ENCODE peak calls at places on chromosomes 12 and 14, in six cellular contexts. H is fibroblast of lung, Z is heart right ventricle, A is fibroblast of the aortic adventitia, Y is esophagus squamous epithelium, B is ovary. J is an unnamed sample.

GRCh38 chr14:34104750-34105397 is 154.0 kb upstream of the EGLN3 start:
- DNase-seq in H (no peak), A (no peak), B (no peak), Z (no peak), Y (no peak), J (no peak)

GRCh38 chr12:30753233-30753632 is 1.5 kb downstream of the CAPRIN2 start:
- DNase-seq in Y (no peak), A (peak; percentile 52), Z (no peak), H (peak; percentile 56), B (no peak), J (peak; percentile 53)

GRCh38 chr12:42130670-42131402 is 13.8 kb downstream of the GXYLT1 start:
- DNase-seq in Y (no peak), Z (no peak), H (peak; percentile 84), B (peak; percentile 33), A (peak; percentile 56), J (peak; percentile 59)

GRCh38 chr12:108175310-108175709 is 46.2 kb downstream of the WSCD2 start:
- DNase-seq in Z (no peak), H (no peak), Y (no peak), A (no peak), B (no peak), J (no peak)

GRCh38 chr12:114165921-114166320 is 199.8 kb upstream of the RBM19 start:
- DNase-seq in B (no peak), H (no peak), Y (no peak), A (no peak), Z (no peak), J (no peak)

GRCh38 chr12:49187184-49187583 is 1.7 kb downstream of the TUBA1A start:
- DNase-seq in B (peak; percentile 31), Y (no peak), A (peak; percentile 73), H (peak; percentile 68), Z (peak; percentile 21), J (peak; percentile 70)

GRCh38 chr14:101507306-101508150 is 53.8 kb upstream of the DIO3 start:
- DNase-seq in H (no peak), Z (no peak), A (no peak), B (peak; percentile 7), Y (no peak), J (no peak)

GRCh38 chr14:23787436-23787835 is 151.3 kb downstream of the DHRS2 start:
- DNase-seq in Y (no peak), B (no peak), A (no peak), H (no peak), Z (no peak), J (no peak)

GRCh38 chr14:50310445-50310844 is 1.6 kb downstream of the L2HGDH start:
- DNase-seq in Y (no peak), H (no peak), A (no peak), B (no peak), Z (no peak), J (no peak)

GRCh38 chr12:6234906-6235305 is 34.7 kb downstream of the CD9 start:
- DNase-seq in A (no peak), Y (no peak), Z (no peak), B (no peak), H (no peak), J (no peak)

GRCh38 chr14:37622231-37622923 is 26.9 kb downstream of the TTC6 start:
- DNase-seq in H (peak; percentile 63), Y (no peak), A (peak; percentile 14), Z (no peak), B (no peak), J (peak; percentile 54)

GRCh38 chr12:130473266-130473665 is 135.6 kb downstream of the PIWIL1 start:
- DNase-seq in Y (no peak), A (no peak), H (no peak), Z (no peak), B (no peak), J (no peak)

GRCh38 chr12:81797100-81797499 is 38.0 kb upstream of the PPFIA2 start:
- DNase-seq in Z (no peak), Y (no peak), B (no peak), H (no peak), A (peak; percentile 9), J (peak; percentile 25)

GRCh38 chr12:75724913-75725312 is 213.5 kb upstream of the KRR1 start:
- DNase-seq in H (peak; percentile 87), A (peak; percentile 97), B (no peak), Z (no peak), Y (no peak), J (peak; percentile 90)

GRCh38 chr12:5000658-5001390 is 42.9 kb upstream of the KCNA5 start:
- DNase-seq in H (no peak), Z (no peak), B (no peak), Y (no peak), A (no peak), J (no peak)

GRCh38 chr12:52579468-52580450 is 6.1 kb upstream of the KRT74 start:
- DNase-seq in B (no peak), H (no peak), A (no peak), Z (no peak), Y (no peak), J (no peak)

GRCh38 chr12:3077572-3078081 is 448 bp downstream of the TSPAN9 start:
- DNase-seq in Z (peak; percentile 46), H (peak; percentile 36), Y (no peak), A (peak; percentile 69), B (peak; percentile 69), J (peak; percentile 32)

GRCh38 chr14:84643438-84643837 is 886.5 kb upstream of the FLRT2 start:
- DNase-seq in B (no peak), Z (no peak), A (no peak), H (no peak), Y (no peak), J (no peak)

GRCh38 chr12:1716215-1716862 is 25.5 kb downstream of the ADIPOR2 start:
- DNase-seq in Y (no peak), A (peak; percentile 38), Z (no peak), B (no peak), H (peak; percentile 11), J (no peak)

GRCh38 chr14:102507026-102507860 is 2.3 kb downstream of the ANKRD9 start:
- DNase-seq in H (no peak), Z (no peak), B (no peak), Y (no peak), A (no peak), J (no peak)

GRCh38 chr14:80404413-80404812 is 193.1 kb upstream of the DIO2 start:
- DNase-seq in B (no peak), Y (no peak), Z (no peak), H (no peak), A (no peak), J (no peak)

GRCh38 chr12:65966852-65967593 is 142.7 kb downstream of the HMGA2 start:
- DNase-seq in H (no peak), Z (no peak), B (no peak), Y (no peak), A (no peak), J (peak; percentile 13)

GRCh38 chr12:2691340-2692111 is 103.2 kb upstream of the FKBP4 start:
- DNase-seq in A (no peak), H (peak; percentile 6), Y (no peak), B (no peak), Z (no peak), J (no peak)

GRCh38 chr12:131829351-131829794 is 1.2 kb downstream of the MMP17 start:
- DNase-seq in A (peak; percentile 18), Y (no peak), Z (no peak), H (peak; percentile 18), B (peak; percentile 46), J (no peak)

GRCh38 chr12:131831021-131831571 is 2.9 kb downstream of the MMP17 start:
- DNase-seq in A (peak; percentile 13), H (peak; percentile 21), Z (no peak), Y (no peak), B (no peak), J (peak; percentile 10)

GRCh38 chr12:131830335-131831020 is 2.3 kb downstream of the MMP17 start:
- DNase-seq in Z (peak; percentile 86), A (peak; percentile 79), Y (no peak), B (peak; percentile 87), H (peak; percentile 81), J (peak; percentile 78)

GRCh38 chr12:131828671-131829350 is 618 bp downstream of the MMP17 start:
- DNase-seq in Y (no peak), H (no peak), B (no peak), A (no peak), Z (no peak), J (no peak)

DNA sequence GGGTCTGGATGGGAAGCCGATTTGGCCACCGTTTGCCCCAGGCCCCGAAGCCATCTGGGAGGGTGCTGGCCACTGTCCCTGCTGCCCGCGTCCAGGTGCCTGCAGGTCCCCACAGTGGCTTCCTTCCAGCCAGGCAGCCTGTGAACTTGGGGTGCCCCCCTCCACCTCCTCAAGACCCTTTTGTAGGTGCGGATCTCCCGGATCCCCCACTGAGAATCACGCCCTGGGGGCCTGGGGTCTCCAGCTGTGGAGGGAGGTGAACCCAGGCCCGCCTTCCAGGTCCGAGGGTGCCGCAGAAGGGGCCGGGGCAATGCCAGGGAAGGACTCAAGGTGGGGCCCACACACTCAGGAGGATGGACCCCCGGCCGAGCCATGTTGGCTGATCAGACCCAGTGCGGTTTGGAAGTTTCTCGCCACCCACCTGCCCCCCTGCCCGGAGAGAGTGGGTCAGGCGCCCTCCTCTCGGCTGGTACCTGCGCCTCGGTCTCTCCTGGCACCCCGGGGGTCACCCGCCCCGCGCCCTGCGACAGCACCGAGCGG is 1.7 kb downstream of the MMP17 start:
- DNase-seq in H (no peak), Y (no peak), Z (no peak), A (no peak), B (peak; percentile 48), J (no peak)
- H3K4me3 ChIP-seq in H (peak overlapping the region; percentile 59), Y (peak overlapping the region; percentile 55), Z (peak overlapping the region; percentile 58), A (peak overlapping the region; percentile 74), B (peak overlapping the region; percentile 38), J (peak overlapping the region; percentile 24)

GRCh38 chr12:27710592-27711311 is at the start of gene MRPS35:
- DNase-seq in Y (peak; percentile 38), Z (peak; percentile 92), A (peak; percentile 93), H (peak; percentile 94), B (peak; percentile 86), J (peak; percentile 94)
- TF ChIP-seq CTCF in Y (no peak), Z (no peak), A (no peak), H (no peak), B (no peak), J (no peak)

GRCh38 chr12:12725956-12726542 is 8.9 kb downstream of the CDKN1B start:
- DNase-seq in H (no peak), Y (no peak), A (no peak), B (no peak), Z (no peak), J (no peak)
- H3K4me3 ChIP-seq in H (peak overlapping the region; percentile 49), Y (peak overlapping the region; percentile 89), A (peak overlapping the region; percentile 87), B (peak overlapping the region; percentile 77), Z (peak overlapping the region; percentile 76), J (peak overlapping the region; percentile 88)

DNA sequence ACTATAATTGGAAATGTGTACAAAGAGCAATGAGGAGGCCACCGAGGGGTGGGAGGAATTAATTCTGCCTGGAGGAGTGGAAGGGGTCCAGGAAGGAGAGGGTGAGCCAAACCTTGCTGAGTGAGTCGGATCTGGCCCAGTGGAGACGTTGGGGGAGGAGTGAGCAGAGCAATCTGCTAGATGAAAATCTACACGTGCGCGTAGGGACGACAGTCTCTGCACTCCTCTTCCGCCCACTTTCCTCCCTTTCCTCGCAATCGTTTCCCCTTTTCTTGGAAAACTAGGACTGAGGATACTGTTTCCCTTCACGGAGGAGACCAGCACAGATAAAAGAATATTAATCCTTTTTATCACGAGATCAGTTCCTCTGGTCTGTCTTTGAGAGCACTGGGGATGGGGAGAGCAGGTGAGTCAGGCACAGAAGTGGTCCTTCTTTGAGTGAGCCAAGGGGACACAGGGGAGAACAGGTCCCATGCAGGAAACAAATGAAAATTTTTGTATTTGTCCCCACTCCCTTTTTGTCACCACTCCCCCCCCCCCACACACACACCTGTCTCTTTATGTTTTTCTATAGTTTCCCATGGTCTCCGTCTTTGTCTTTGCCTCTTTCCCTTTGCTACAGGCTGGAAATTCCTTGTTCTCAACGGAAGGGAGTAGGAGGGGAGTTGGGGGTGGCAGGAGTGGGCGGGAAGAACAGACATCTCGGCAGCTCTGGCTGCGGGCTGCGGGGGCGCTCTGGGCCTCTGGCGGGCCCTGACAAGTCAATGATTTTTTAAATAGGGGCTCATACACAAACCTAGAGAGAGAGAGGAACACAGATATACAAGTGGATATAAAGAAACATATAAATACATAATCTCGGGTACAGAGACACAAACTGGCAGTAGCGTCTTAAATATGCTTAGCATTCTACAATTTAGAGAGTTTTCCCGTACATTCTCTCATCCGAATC is 2.6 kb upstream of the NAB2 start:
- DNase-seq in Z (peak; percentile 71), A (peak; percentile 82), B (peak; percentile 83), Y (no peak), H (peak; percentile 79), J (peak; percentile 81)
- TF ChIP-seq CTCF in Z (no peak), A (peak; percentile 49), B (peak; percentile 21), Y (no peak), H (peak; percentile 51), J (peak; percentile 56)